ENCODE peak calls at places on chromosomes 5 and 9, in seven cellular contexts. F is lung, G is neural progenitor cell, M is body of pancreas, C is right atrium auricular region, B is tibial artery, L is trophoblast cell. H is an unnamed sample.

GRCh38 chr5:109697339-109697738 is 7.6 kb downstream of the MAN2A1 start:
- DNase-seq in F (no peak), G (no peak), M (no peak), C (no peak), B (no peak), L (no peak), H (no peak)

GRCh38 chr9:128882677-128883590 is 1.0 kb downstream of the LRRC8A start:
- DNase-seq in F (no peak), G (peak), M (no peak), C (no peak), B (no peak), L (no peak), H (no peak)

GRCh38 chr9:92206490-92206889 is 87.0 kb downstream of the IARS1 start:
- DNase-seq in F (no peak), G (no peak), M (no peak), C (no peak), B (no peak), L (no peak), H (no peak)

GRCh38 chr5:172437445-172438303 is 16.7 kb downstream of the SH3PXD2B start:
- DNase-seq in F (peak), G (no peak), M (peak), C (peak), B (peak), L (no peak), H (peak)

GRCh38 chr5:14665949-14666741 is 1.6 kb downstream of the OTULIN start:
- DNase-seq in F (no peak), G (peak), M (peak), C (no peak), B (no peak), L (no peak), H (no peak)

GRCh38 chr9:121889990-121890563 is 203.0 kb downstream of the TTLL11 start:
- DNase-seq in F (no peak), G (no peak), M (no peak), C (no peak), B (no peak), L (no peak), H (peak)

GRCh38 chr5:142012792-142013388 is at the start of gene GNPDA1:
- DNase-seq in F (peak), G (peak), M (peak), C (peak), B (peak), L (peak), H (peak)

GRCh38 chr5:14405267-14405666 is 176.3 kb upstream of the OTULINL start:
- DNase-seq in F (no peak), G (peak), M (no peak), C (no peak), B (no peak), L (no peak), H (no peak)

GRCh38 chr5:24816206-24816605 is 171.4 kb upstream of the CDH10 start:
- DNase-seq in F (no peak), G (no peak), M (no peak), C (no peak), B (no peak), L (no peak), H (no peak)

GRCh38 chr9:99140685-99141314 is 35.9 kb downstream of the TGFBR1 start:
- DNase-seq in F (no peak), G (peak), M (peak), C (no peak), B (peak), L (no peak), H (peak)

GRCh38 chr5:14424011-14424685 is 157.4 kb upstream of the OTULINL start:
- DNase-seq in F (no peak), G (no peak), M (no peak), C (no peak), B (no peak), L (no peak), H (no peak)

GRCh38 chr5:98031926-98032325 is 741.5 kb upstream of the RGMB start:
- DNase-seq in F (no peak), G (no peak), M (no peak), C (no peak), B (no peak), L (no peak), H (no peak)

GRCh38 chr5:59483971-59484472 is 409.5 kb downstream of the PDE4D start:
- DNase-seq in F (no peak), G (no peak), M (no peak), C (no peak), B (no peak), L (peak), H (no peak)

GRCh38 chr5:124315746-124316415 is 430.6 kb downstream of the ZNF608 start:
- DNase-seq in F (no peak), G (no peak), M (no peak), C (no peak), B (no peak), L (no peak), H (no peak)

GRCh38 chr9:35798658-35799366 is 7.4 kb downstream of the NPR2 start:
- DNase-seq in F (no peak), G (no peak), M (no peak), C (no peak), B (no peak), L (peak), H (no peak)

GRCh38 chr9:108484468-108484867 is 371.3 kb downstream of the ACTL7B start:
- DNase-seq in F (no peak), G (no peak), M (no peak), C (no peak), B (no peak), L (peak), H (no peak)

GRCh38 chr5:119382167-119382566 is 26.3 kb downstream of the TNFAIP8 start:
- DNase-seq in F (no peak), G (no peak), M (no peak), C (no peak), B (no peak), L (no peak), H (no peak)

GRCh38 chr5:160466121-160466520 is 44.5 kb downstream of the PTTG1 start:
- DNase-seq in F (no peak), G (no peak), M (no peak), C (no peak), B (no peak), L (no peak), H (no peak)

GRCh38 chr5:164518049-164518740 is 1012.8 kb downstream of the MAT2B start:
- DNase-seq in F (no peak), G (no peak), M (no peak), C (no peak), B (no peak), L (no peak), H (no peak)

GRCh38 chr5:43699910-43700309 is 96.9 kb downstream of the NNT start:
- DNase-seq in F (no peak), G (no peak), M (peak), C (no peak), B (no peak), L (no peak), H (no peak)

GRCh38 chr5:139116256-139116655 is 81.9 kb downstream of the SIL1 start:
- DNase-seq in F (no peak), G (no peak), M (no peak), C (no peak), B (no peak), L (no peak), H (peak)

GRCh38 chr9:100281069-100281468 is 71.7 kb downstream of the TEX10 start:
- DNase-seq in F (no peak), G (no peak), M (no peak), C (no peak), B (no peak), L (no peak), H (no peak)

GRCh38 chr5:177471610-177472356 is 1.7 kb downstream of the DBN1 start:
- DNase-seq in F (no peak), G (no peak), M (no peak), C (peak), B (peak), L (no peak), H (peak)

GRCh38 chr5:175590471-175590881 is 67.4 kb upstream of the HRH2 start:
- DNase-seq in F (no peak), G (no peak), M (peak), C (no peak), B (no peak), L (peak), H (no peak)

GRCh38 chr9:38039090-38039906 is 29.7 kb downstream of the SHB start:
- DNase-seq in F (no peak), G (no peak), M (no peak), C (no peak), B (no peak), L (no peak), H (no peak)

GRCh38 chr9:129237195-129237611 is 59.1 kb upstream of the IER5L start:
- DNase-seq in F (no peak), G (no peak), M (peak), C (no peak), B (no peak), L (no peak), H (no peak)

GRCh38 chr5:88145603-88146467 is 122.8 kb downstream of the TMEM161B start:
- DNase-seq in F (peak), G (peak), M (no peak), C (no peak), B (no peak), L (peak), H (peak)

DNA sequence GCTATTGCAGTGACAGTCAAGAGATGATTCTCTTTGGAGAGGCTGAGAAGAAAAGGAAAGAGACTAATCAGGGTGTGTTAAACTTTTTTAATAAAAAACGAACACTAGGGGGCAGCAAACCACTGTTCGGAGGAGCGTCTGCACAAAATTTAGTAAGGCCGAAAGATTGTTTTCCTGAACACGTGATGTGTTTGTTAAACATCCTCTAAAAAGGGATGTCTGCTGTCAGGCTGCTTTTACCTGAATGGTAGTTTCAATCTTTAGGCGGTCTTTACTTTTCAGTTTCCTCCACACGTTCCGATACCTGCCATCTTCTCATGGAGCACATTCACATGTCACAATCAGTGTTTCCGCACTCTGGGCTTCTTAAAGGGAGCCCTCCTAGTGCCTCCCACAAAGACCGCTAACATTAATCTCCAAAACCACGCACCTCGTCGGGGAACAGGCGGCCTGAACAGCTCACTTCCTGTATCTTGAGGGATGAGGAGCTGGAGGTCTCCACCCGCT is 125.2 kb downstream of the GPBP1 start:
- DNase-seq in F (peak), G (peak), M (peak), C (peak), B (no peak), L (peak), H (peak)
- H3K4me3 ChIP-seq in F (no peak), G (no peak), M (no peak), C (no peak), B (no peak), L (no peak), H (no peak)

GRCh38 chr5:757931-758697 is 26.4 kb downstream of the ZDHHC11B start:
- DNase-seq in F (peak), G (peak), M (no peak), C (peak), B (no peak), L (peak), H (no peak)
- H3K27ac ChIP-seq in F (peak), G (no peak), M (no peak), C (peak), B (no peak), L (no peak), H (no peak)

GRCh38 chr5:91061946-91062586 is 321.1 kb downstream of the ARRDC3 start:
- DNase-seq in F (no peak), G (no peak), M (no peak), C (no peak), B (no peak), L (no peak), H (no peak)

GRCh38 chr5:91061094-91061493 is 322.0 kb downstream of the ARRDC3 start:
- DNase-seq in F (no peak), G (no peak), M (no peak), C (no peak), B (no peak), L (no peak), H (peak)

GRCh38 chr5:91069364-91069763 is 313.8 kb downstream of the ARRDC3 start:
- DNase-seq in F (no peak), G (no peak), M (no peak), C (no peak), B (no peak), L (no peak), H (no peak)

GRCh38 chr5:91070761-91071429 is 312.2 kb downstream of the ARRDC3 start:
- DNase-seq in F (no peak), G (peak), M (no peak), C (no peak), B (no peak), L (no peak), H (no peak)

DNA sequence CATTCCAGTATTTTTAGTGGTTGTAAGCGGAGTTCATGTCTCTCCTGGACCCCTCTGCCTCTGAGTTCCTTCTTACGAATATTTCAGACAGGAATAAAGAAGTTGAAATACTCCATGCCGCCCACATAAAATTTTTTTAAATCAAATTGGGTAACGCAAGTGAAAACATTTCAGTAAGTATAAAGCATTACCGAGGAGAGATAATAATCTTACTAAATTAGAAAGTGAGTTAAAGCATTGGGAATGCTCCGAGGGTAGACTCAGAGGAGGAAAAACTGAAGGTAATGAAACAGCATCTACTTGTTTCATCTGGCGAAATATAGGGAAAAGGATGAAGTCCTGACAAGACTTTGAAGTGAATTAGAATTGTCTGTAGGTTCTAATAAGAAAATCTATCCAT is 317.6 kb downstream of the ARRDC3 start:
- DNase-seq in F (no peak), G (no peak), M (no peak), C (no peak), B (no peak), L (no peak), H (no peak)
- H3K4me3 ChIP-seq in F (no peak), G (no peak), M (no peak), C (no peak), B (no peak), L (no peak), H (no peak)

GRCh38 chr5:6106756-6107155 is 271.6 kb downstream of the MED10 start:
- DNase-seq in F (no peak), G (no peak), M (no peak), C (no peak), B (no peak), L (no peak), H (no peak)
- H3K27ac ChIP-seq in F (no peak), G (no peak), M (no peak), C (no peak), B (no peak), L (no peak), H (no peak)

GRCh38 chr9:114746591-114746990 is 59.2 kb downstream of the TNFSF15 start:
- DNase-seq in F (no peak), G (peak), M (no peak), C (no peak), B (no peak), L (no peak), H (no peak)
- H3K4me3 ChIP-seq in F (no peak), G (no peak), M (no peak), C (no peak), B (no peak), L (no peak), H (no peak)

GRCh38 chr9:94759937-94760336 is 33.4 kb downstream of the AOPEP start:
- DNase-seq in F (no peak), G (no peak), M (no peak), C (no peak), B (no peak), L (no peak), H (no peak)

GRCh38 chr9:94760646-94761045 is 34.1 kb downstream of the AOPEP start:
- DNase-seq in F (no peak), G (peak), M (no peak), C (no peak), B (no peak), L (no peak), H (no peak)

GRCh38 chr9:94757158-94757557 is 30.7 kb downstream of the AOPEP start:
- DNase-seq in F (no peak), G (no peak), M (no peak), C (no peak), B (no peak), L (peak), H (peak)

GRCh38 chr9:94758844-94759243 is 32.3 kb downstream of the AOPEP start:
- DNase-seq in F (no peak), G (no peak), M (no peak), C (no peak), B (no peak), L (no peak), H (no peak)

DNA sequence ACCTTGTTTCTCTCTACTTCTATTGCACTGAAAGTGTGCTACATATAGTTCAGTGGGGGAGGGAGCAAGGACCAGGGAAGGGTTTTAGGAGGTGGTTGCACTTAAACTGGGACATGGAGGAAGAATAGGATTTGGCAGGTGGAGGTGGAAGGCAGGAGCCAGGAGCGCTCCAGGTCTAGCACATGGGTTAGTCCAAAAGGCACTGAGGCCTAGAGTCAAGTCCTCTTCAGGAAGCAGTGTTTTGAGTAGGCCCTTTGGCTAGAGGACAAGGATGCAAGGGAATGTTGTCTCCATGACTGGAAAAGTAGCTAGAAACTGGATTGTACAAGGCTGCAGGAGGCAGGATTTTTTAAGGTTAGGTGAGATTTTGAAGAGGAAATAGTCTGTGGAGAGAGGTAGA is 31.5 kb downstream of the AOPEP start:
- DNase-seq in F (no peak), G (no peak), M (no peak), C (no peak), B (no peak), L (no peak), H (peak)
- H3K27ac ChIP-seq in F (no peak), G (no peak), M (no peak), C (no peak), B (no peak), L (no peak), H (peak)

GRCh38 chr5:102815560-102816324 is 60.6 kb downstream of the PAM start:
- DNase-seq in F (no peak), G (no peak), M (no peak), C (no peak), B (no peak), L (no peak), H (no peak)

GRCh38 chr5:102818345-102818744 is 63.2 kb downstream of the PAM start:
- DNase-seq in F (no peak), G (peak), M (no peak), C (no peak), B (no peak), L (no peak), H (no peak)

GRCh38 chr5:102813740-102814139 is 58.6 kb downstream of the PAM start:
- DNase-seq in F (no peak), G (no peak), M (no peak), C (no peak), B (no peak), L (no peak), H (no peak)

GRCh38 chr5:102811962-102812361 is 56.9 kb downstream of the PAM start:
- DNase-seq in F (no peak), G (no peak), M (no peak), C (no peak), B (no peak), L (no peak), H (no peak)

DNA sequence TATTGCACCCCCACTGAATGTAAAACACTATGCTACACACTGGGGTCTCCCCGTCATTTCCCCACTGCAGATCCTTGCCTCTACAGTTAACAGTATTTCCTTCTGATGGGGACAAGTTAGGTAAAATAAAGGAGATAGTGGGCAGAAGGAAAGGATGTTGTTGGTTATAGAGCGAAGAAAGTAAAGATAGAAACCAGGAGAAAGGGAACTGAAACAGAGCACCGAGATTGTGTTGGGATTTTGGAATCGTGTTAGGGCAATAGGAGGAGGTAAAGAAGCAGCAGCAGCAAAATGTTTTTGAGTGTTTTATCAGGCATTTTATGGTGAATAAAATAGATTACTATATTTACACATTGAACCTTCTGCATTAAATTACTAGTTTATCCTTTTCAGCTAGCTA is 60.0 kb downstream of the PAM start:
- DNase-seq in F (no peak), G (no peak), M (no peak), C (no peak), B (no peak), L (no peak), H (no peak)
- H3K4me3 ChIP-seq in F (no peak), G (no peak), M (no peak), C (no peak), B (no peak), L (no peak), H (no peak)

DNA sequence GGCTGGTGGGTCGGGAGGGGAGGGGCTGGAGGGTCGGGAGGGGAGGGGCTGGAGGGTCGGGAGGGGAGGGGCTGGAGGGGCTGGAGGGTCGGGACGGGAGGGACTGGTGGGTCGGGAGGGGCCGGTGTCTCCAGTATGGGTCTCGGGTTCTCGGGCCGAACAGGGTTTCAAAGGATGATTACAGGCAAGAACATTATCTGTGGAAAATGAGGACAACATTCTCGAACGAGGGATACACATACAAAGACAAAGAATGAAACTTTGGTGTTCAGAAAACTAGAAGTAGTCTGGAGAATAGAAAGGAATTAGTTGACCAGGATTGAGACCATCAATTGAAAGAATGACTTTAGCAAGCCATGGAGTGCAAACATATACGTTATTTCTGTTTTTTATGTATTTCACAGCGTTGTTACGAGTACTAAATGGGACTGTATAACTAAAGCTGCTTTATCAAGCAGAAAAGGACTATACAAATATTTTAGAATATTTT is 360 bp upstream of the ZCCHC10 start:
- DNase-seq in F (no peak), G (no peak), M (no peak), C (no peak), B (no peak), L (no peak), H (no peak)
- H3K27ac ChIP-seq in F (no peak), G (no peak), M (peak), C (peak), B (peak), L (no peak), H (peak)

DNA sequence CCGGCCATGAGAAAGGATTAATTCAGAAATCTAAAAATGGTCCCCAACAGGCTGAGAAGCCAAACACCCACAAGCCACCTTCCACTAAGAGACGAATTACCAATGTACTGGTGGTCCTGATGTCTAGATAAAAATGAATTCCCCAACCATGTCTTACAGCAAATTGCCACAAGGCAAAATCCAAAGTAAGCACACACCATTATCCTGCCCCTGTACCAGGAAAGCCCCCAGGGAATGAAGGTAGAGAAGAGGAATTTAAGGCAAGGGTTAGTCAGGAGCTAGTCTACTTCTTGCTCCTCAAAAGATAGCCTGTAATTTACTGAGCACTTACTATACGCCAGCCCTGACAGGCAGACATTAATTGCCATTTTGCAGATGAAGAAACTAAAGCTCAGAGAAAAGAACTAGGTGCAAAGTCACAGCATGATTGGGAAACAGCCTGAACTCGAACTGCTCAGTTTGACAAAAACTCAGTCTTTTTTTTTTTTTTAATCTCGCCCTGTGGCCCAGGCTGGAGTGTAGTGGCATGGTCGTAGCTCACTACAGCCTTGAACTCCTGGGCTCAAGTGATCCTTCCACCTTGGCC is 64.3 kb downstream of the RAPGEF1 start:
- DNase-seq in F (no peak), G (no peak), M (no peak), C (peak), B (no peak), L (peak), H (no peak)
- H3K4me3 ChIP-seq in F (no peak), G (no peak), M (no peak), C (no peak), B (peak), L (no peak), H (no peak)

H was measured in thyroid gland.